ENCODE peak calls at places on chromosomes 7 and 10, in nine cellular contexts. One of them, this sample, is unnamed.

GRCh38 chr7:154339169-154339568 is 287.0 kb downstream of the DPP6 start:
- DNase-seq in activated naive CD4-positive, alpha-beta T cell treated with anti-CD3 and anti-CD28 coated beads for 36 hours: no peak
- DNase-seq in skeletal muscle cell: no peak
- DNase-seq in adipocyte: no peak
- DNase-seq in CD4-positive, CD25-positive, alpha-beta regulatory T cell: no peak
- DNase-seq in neuronal stem cell: no peak
- DNase-seq in mucosa of gallbladder: no peak
- DNase-seq in heart left ventricle: no peak
- DNase-seq in substantia nigra: peak; percentile 30
- DNase-seq in this sample: no peak

GRCh38 chr10:63901916-63902315 is 380.7 kb downstream of the REEP3 start:
- DNase-seq in activated naive CD4-positive, alpha-beta T cell treated with anti-CD3 and anti-CD28 coated beads for 36 hours: no peak
- DNase-seq in skeletal muscle cell: no peak
- DNase-seq in adipocyte: peak; percentile 59
- DNase-seq in CD4-positive, CD25-positive, alpha-beta regulatory T cell: no peak
- DNase-seq in neuronal stem cell: no peak
- DNase-seq in mucosa of gallbladder: no peak
- DNase-seq in heart left ventricle: no peak
- DNase-seq in substantia nigra: no peak
- DNase-seq in this sample: no peak

GRCh38 chr10:97336446-97336845 is 1.9 kb upstream of the FRAT2 start:
- DNase-seq in activated naive CD4-positive, alpha-beta T cell treated with anti-CD3 and anti-CD28 coated beads for 36 hours: no peak
- DNase-seq in skeletal muscle cell: no peak
- DNase-seq in adipocyte: peak; percentile 6
- DNase-seq in CD4-positive, CD25-positive, alpha-beta regulatory T cell: no peak
- DNase-seq in neuronal stem cell: no peak
- DNase-seq in mucosa of gallbladder: no peak
- DNase-seq in heart left ventricle: no peak
- DNase-seq in substantia nigra: no peak
- DNase-seq in this sample: no peak

GRCh38 chr7:18529213-18529612 is 33.7 kb downstream of the HDAC9 start:
- DNase-seq in activated naive CD4-positive, alpha-beta T cell treated with anti-CD3 and anti-CD28 coated beads for 36 hours: no peak
- DNase-seq in skeletal muscle cell: no peak
- DNase-seq in adipocyte: no peak
- DNase-seq in CD4-positive, CD25-positive, alpha-beta regulatory T cell: no peak
- DNase-seq in neuronal stem cell: no peak
- DNase-seq in mucosa of gallbladder: no peak
- DNase-seq in heart left ventricle: no peak
- DNase-seq in substantia nigra: no peak
- DNase-seq in this sample: no peak

GRCh38 chr7:151755131-151755787 is 121.7 kb downstream of the PRKAG2 start:
- DNase-seq in activated naive CD4-positive, alpha-beta T cell treated with anti-CD3 and anti-CD28 coated beads for 36 hours: no peak
- DNase-seq in skeletal muscle cell: no peak
- DNase-seq in adipocyte: no peak
- DNase-seq in CD4-positive, CD25-positive, alpha-beta regulatory T cell: no peak
- DNase-seq in neuronal stem cell: no peak
- DNase-seq in mucosa of gallbladder: peak; percentile 48
- DNase-seq in heart left ventricle: no peak
- DNase-seq in substantia nigra: no peak
- DNase-seq in this sample: no peak

GRCh38 chr7:34973400-34973760 is 63.9 kb downstream of the DPY19L1 start:
- DNase-seq in activated naive CD4-positive, alpha-beta T cell treated with anti-CD3 and anti-CD28 coated beads for 36 hours: no peak
- DNase-seq in skeletal muscle cell: no peak
- DNase-seq in adipocyte: no peak
- DNase-seq in CD4-positive, CD25-positive, alpha-beta regulatory T cell: no peak
- DNase-seq in neuronal stem cell: no peak
- DNase-seq in mucosa of gallbladder: no peak
- DNase-seq in heart left ventricle: no peak
- DNase-seq in substantia nigra: no peak
- DNase-seq in this sample: no peak

GRCh38 chr10:84140036-84140379 is 699 bp downstream of the GHITM start:
- DNase-seq in activated naive CD4-positive, alpha-beta T cell treated with anti-CD3 and anti-CD28 coated beads for 36 hours: peak; percentile 35
- DNase-seq in skeletal muscle cell: no peak
- DNase-seq in adipocyte: peak; percentile 66
- DNase-seq in CD4-positive, CD25-positive, alpha-beta regulatory T cell: no peak
- DNase-seq in neuronal stem cell: no peak
- DNase-seq in mucosa of gallbladder: no peak
- DNase-seq in heart left ventricle: no peak
- DNase-seq in substantia nigra: no peak
- DNase-seq in this sample: peak; percentile 26

GRCh38 chr7:18866359-18867036 is 250.9 kb downstream of the TWIST1 start:
- DNase-seq in activated naive CD4-positive, alpha-beta T cell treated with anti-CD3 and anti-CD28 coated beads for 36 hours: no peak
- DNase-seq in skeletal muscle cell: peak; percentile 100
- DNase-seq in adipocyte: peak; percentile 99
- DNase-seq in CD4-positive, CD25-positive, alpha-beta regulatory T cell: no peak
- DNase-seq in neuronal stem cell: no peak
- DNase-seq in mucosa of gallbladder: peak; percentile 34
- DNase-seq in heart left ventricle: no peak
- DNase-seq in substantia nigra: no peak
- DNase-seq in this sample: peak; percentile 77

GRCh38 chr10:47164126-47164799 is 135.7 kb upstream of the GDF10 start:
- DNase-seq in activated naive CD4-positive, alpha-beta T cell treated with anti-CD3 and anti-CD28 coated beads for 36 hours: no peak
- DNase-seq in skeletal muscle cell: peak; percentile 21
- DNase-seq in adipocyte: peak; percentile 89
- DNase-seq in CD4-positive, CD25-positive, alpha-beta regulatory T cell: no peak
- DNase-seq in neuronal stem cell: no peak
- DNase-seq in mucosa of gallbladder: no peak
- DNase-seq in heart left ventricle: no peak
- DNase-seq in substantia nigra: no peak
- DNase-seq in this sample: no peak

GRCh38 chr10:78910886-78911285 is 157.9 kb upstream of the ZMIZ1 start:
- DNase-seq in activated naive CD4-positive, alpha-beta T cell treated with anti-CD3 and anti-CD28 coated beads for 36 hours: no peak
- DNase-seq in skeletal muscle cell: no peak
- DNase-seq in adipocyte: no peak
- DNase-seq in CD4-positive, CD25-positive, alpha-beta regulatory T cell: no peak
- DNase-seq in neuronal stem cell: no peak
- DNase-seq in mucosa of gallbladder: no peak
- DNase-seq in heart left ventricle: no peak
- DNase-seq in substantia nigra: no peak
- DNase-seq in this sample: no peak

GRCh38 chr7:107194051-107194450 is 25.2 kb downstream of the HBP1 start:
- DNase-seq in activated naive CD4-positive, alpha-beta T cell treated with anti-CD3 and anti-CD28 coated beads for 36 hours: no peak
- DNase-seq in skeletal muscle cell: no peak
- DNase-seq in adipocyte: peak; percentile 46
- DNase-seq in CD4-positive, CD25-positive, alpha-beta regulatory T cell: no peak
- DNase-seq in neuronal stem cell: no peak
- DNase-seq in mucosa of gallbladder: no peak
- DNase-seq in heart left ventricle: no peak
- DNase-seq in substantia nigra: no peak
- DNase-seq in this sample: no peak

GRCh38 chr7:36723951-36724664 is at the start of gene AOAH:
- DNase-seq in activated naive CD4-positive, alpha-beta T cell treated with anti-CD3 and anti-CD28 coated beads for 36 hours: peak; percentile 88
- DNase-seq in skeletal muscle cell: no peak
- DNase-seq in adipocyte: no peak
- DNase-seq in CD4-positive, CD25-positive, alpha-beta regulatory T cell: peak; percentile 24
- DNase-seq in neuronal stem cell: no peak
- DNase-seq in mucosa of gallbladder: peak; percentile 68
- DNase-seq in heart left ventricle: peak; percentile 80
- DNase-seq in substantia nigra: peak; percentile 37
- DNase-seq in this sample: peak; percentile 56

GRCh38 chr7:121795736-121796135 is 77.2 kb upstream of the PTPRZ1 start:
- DNase-seq in activated naive CD4-positive, alpha-beta T cell treated with anti-CD3 and anti-CD28 coated beads for 36 hours: no peak
- DNase-seq in skeletal muscle cell: no peak
- DNase-seq in adipocyte: no peak
- DNase-seq in CD4-positive, CD25-positive, alpha-beta regulatory T cell: no peak
- DNase-seq in neuronal stem cell: no peak
- DNase-seq in mucosa of gallbladder: no peak
- DNase-seq in heart left ventricle: no peak
- DNase-seq in substantia nigra: no peak
- DNase-seq in this sample: no peak

GRCh38 chr10:2262333-2262732 is 525.0 kb upstream of the ADARB2 start:
- DNase-seq in activated naive CD4-positive, alpha-beta T cell treated with anti-CD3 and anti-CD28 coated beads for 36 hours: no peak
- DNase-seq in skeletal muscle cell: no peak
- DNase-seq in adipocyte: no peak
- DNase-seq in CD4-positive, CD25-positive, alpha-beta regulatory T cell: no peak
- DNase-seq in neuronal stem cell: no peak
- DNase-seq in mucosa of gallbladder: no peak
- DNase-seq in heart left ventricle: no peak
- DNase-seq in substantia nigra: no peak
- DNase-seq in this sample: no peak

GRCh38 chr10:116888380-116889055 is 39.2 kb downstream of the ENO4 start:
- DNase-seq in activated naive CD4-positive, alpha-beta T cell treated with anti-CD3 and anti-CD28 coated beads for 36 hours: no peak
- DNase-seq in skeletal muscle cell: peak; percentile 42
- DNase-seq in adipocyte: peak; percentile 76
- DNase-seq in CD4-positive, CD25-positive, alpha-beta regulatory T cell: no peak
- DNase-seq in neuronal stem cell: no peak
- DNase-seq in mucosa of gallbladder: peak; percentile 66
- DNase-seq in heart left ventricle: no peak
- DNase-seq in substantia nigra: no peak
- DNase-seq in this sample: peak; percentile 55

GRCh38 chr7:91556956-91557650 is 292.9 kb downstream of the FZD1 start:
- DNase-seq in activated naive CD4-positive, alpha-beta T cell treated with anti-CD3 and anti-CD28 coated beads for 36 hours: no peak
- DNase-seq in skeletal muscle cell: no peak
- DNase-seq in adipocyte: no peak
- DNase-seq in CD4-positive, CD25-positive, alpha-beta regulatory T cell: no peak
- DNase-seq in neuronal stem cell: no peak
- DNase-seq in mucosa of gallbladder: no peak
- DNase-seq in heart left ventricle: no peak
- DNase-seq in substantia nigra: no peak
- DNase-seq in this sample: no peak

GRCh38 chr7:2830609-2831376 is 13.3 kb downstream of the GNA12 start:
- DNase-seq in activated naive CD4-positive, alpha-beta T cell treated with anti-CD3 and anti-CD28 coated beads for 36 hours: no peak
- DNase-seq in skeletal muscle cell: no peak
- DNase-seq in adipocyte: no peak
- DNase-seq in CD4-positive, CD25-positive, alpha-beta regulatory T cell: no peak
- DNase-seq in neuronal stem cell: no peak
- DNase-seq in mucosa of gallbladder: no peak
- DNase-seq in heart left ventricle: no peak
- DNase-seq in substantia nigra: no peak
- DNase-seq in this sample: no peak

GRCh38 chr10:102196893-102197292 is 29.2 kb upstream of the ELOVL3 start:
- DNase-seq in activated naive CD4-positive, alpha-beta T cell treated with anti-CD3 and anti-CD28 coated beads for 36 hours: peak; percentile 25
- DNase-seq in skeletal muscle cell: no peak
- DNase-seq in adipocyte: no peak
- DNase-seq in CD4-positive, CD25-positive, alpha-beta regulatory T cell: no peak
- DNase-seq in neuronal stem cell: no peak
- DNase-seq in mucosa of gallbladder: no peak
- DNase-seq in heart left ventricle: no peak
- DNase-seq in substantia nigra: no peak
- DNase-seq in this sample: no peak

GRCh38 chr10:124106241-124106905 is 13.0 kb upstream of the CHST15 start:
- DNase-seq in activated naive CD4-positive, alpha-beta T cell treated with anti-CD3 and anti-CD28 coated beads for 36 hours: no peak
- DNase-seq in skeletal muscle cell: peak; percentile 12
- DNase-seq in adipocyte: peak; percentile 75
- DNase-seq in CD4-positive, CD25-positive, alpha-beta regulatory T cell: no peak
- DNase-seq in neuronal stem cell: no peak
- DNase-seq in mucosa of gallbladder: peak; percentile 77
- DNase-seq in heart left ventricle: no peak
- DNase-seq in substantia nigra: peak; percentile 66
- DNase-seq in this sample: peak; percentile 68

GRCh38 chr10:13100349-13101294 is 659 bp downstream of the OPTN start:
- DNase-seq in activated naive CD4-positive, alpha-beta T cell treated with anti-CD3 and anti-CD28 coated beads for 36 hours: peak; percentile 40
- DNase-seq in skeletal muscle cell: no peak
- DNase-seq in adipocyte: peak; percentile 68
- DNase-seq in CD4-positive, CD25-positive, alpha-beta regulatory T cell: no peak
- DNase-seq in neuronal stem cell: peak; percentile 8
- DNase-seq in mucosa of gallbladder: no peak
- DNase-seq in heart left ventricle: peak; percentile 70
- DNase-seq in substantia nigra: peak; percentile 43
- DNase-seq in this sample: peak; percentile 31

GRCh38 chr7:108103566-108104298 is 26.4 kb downstream of the LAMB4 start:
- DNase-seq in activated naive CD4-positive, alpha-beta T cell treated with anti-CD3 and anti-CD28 coated beads for 36 hours: no peak
- DNase-seq in skeletal muscle cell: no peak
- DNase-seq in adipocyte: no peak
- DNase-seq in CD4-positive, CD25-positive, alpha-beta regulatory T cell: no peak
- DNase-seq in neuronal stem cell: no peak
- DNase-seq in mucosa of gallbladder: peak; percentile 27
- DNase-seq in heart left ventricle: no peak
- DNase-seq in substantia nigra: no peak
- DNase-seq in this sample: no peak

GRCh38 chr10:79293841-79294705 is 53.2 kb upstream of the PPIF start:
- DNase-seq in activated naive CD4-positive, alpha-beta T cell treated with anti-CD3 and anti-CD28 coated beads for 36 hours: no peak
- DNase-seq in skeletal muscle cell: no peak
- DNase-seq in adipocyte: peak; percentile 31
- DNase-seq in CD4-positive, CD25-positive, alpha-beta regulatory T cell: no peak
- DNase-seq in neuronal stem cell: no peak
- DNase-seq in mucosa of gallbladder: no peak
- DNase-seq in heart left ventricle: no peak
- DNase-seq in substantia nigra: no peak
- DNase-seq in this sample: no peak

GRCh38 chr10:19014034-19014433 is 34.6 kb upstream of the MALRD1 start:
- DNase-seq in activated naive CD4-positive, alpha-beta T cell treated with anti-CD3 and anti-CD28 coated beads for 36 hours: no peak
- DNase-seq in skeletal muscle cell: peak; percentile 91
- DNase-seq in adipocyte: no peak
- DNase-seq in CD4-positive, CD25-positive, alpha-beta regulatory T cell: no peak
- DNase-seq in neuronal stem cell: no peak
- DNase-seq in mucosa of gallbladder: no peak
- DNase-seq in heart left ventricle: no peak
- DNase-seq in substantia nigra: no peak
- DNase-seq in this sample: no peak

GRCh38 chr7:129493555-129493954 is 8.8 kb upstream of the SMKR1 start:
- DNase-seq in activated naive CD4-positive, alpha-beta T cell treated with anti-CD3 and anti-CD28 coated beads for 36 hours: no peak
- DNase-seq in skeletal muscle cell: no peak
- DNase-seq in adipocyte: peak; percentile 41
- DNase-seq in CD4-positive, CD25-positive, alpha-beta regulatory T cell: no peak
- DNase-seq in neuronal stem cell: no peak
- DNase-seq in mucosa of gallbladder: no peak
- DNase-seq in heart left ventricle: no peak
- DNase-seq in substantia nigra: no peak
- DNase-seq in this sample: no peak

GRCh38 chr10:75493464-75493863 is 62.0 kb downstream of the LRMDA start:
- DNase-seq in activated naive CD4-positive, alpha-beta T cell treated with anti-CD3 and anti-CD28 coated beads for 36 hours: no peak
- DNase-seq in skeletal muscle cell: no peak
- DNase-seq in adipocyte: no peak
- DNase-seq in CD4-positive, CD25-positive, alpha-beta regulatory T cell: no peak
- DNase-seq in neuronal stem cell: no peak
- DNase-seq in mucosa of gallbladder: no peak
- DNase-seq in heart left ventricle: no peak
- DNase-seq in substantia nigra: no peak
- DNase-seq in this sample: no peak

GRCh38 chr7:30510124-30511074 is 5.8 kb upstream of the GGCT start:
- DNase-seq in activated naive CD4-positive, alpha-beta T cell treated with anti-CD3 and anti-CD28 coated beads for 36 hours: peak; percentile 57
- DNase-seq in skeletal muscle cell: no peak
- DNase-seq in adipocyte: peak; percentile 65
- DNase-seq in CD4-positive, CD25-positive, alpha-beta regulatory T cell: no peak
- DNase-seq in neuronal stem cell: no peak
- DNase-seq in mucosa of gallbladder: no peak
- DNase-seq in heart left ventricle: no peak
- DNase-seq in substantia nigra: no peak
- DNase-seq in this sample: no peak

GRCh38 chr10:24269476-24269875 is 60.5 kb downstream of the KIAA1217 start:
- DNase-seq in activated naive CD4-positive, alpha-beta T cell treated with anti-CD3 and anti-CD28 coated beads for 36 hours: no peak
- DNase-seq in skeletal muscle cell: no peak
- DNase-seq in adipocyte: no peak
- DNase-seq in CD4-positive, CD25-positive, alpha-beta regulatory T cell: no peak
- DNase-seq in neuronal stem cell: no peak
- DNase-seq in mucosa of gallbladder: no peak
- DNase-seq in heart left ventricle: no peak
- DNase-seq in substantia nigra: no peak
- DNase-seq in this sample: no peak

GRCh38 chr7:19080076-19080475 is 37.4 kb downstream of the TWIST1 start:
- DNase-seq in activated naive CD4-positive, alpha-beta T cell treated with anti-CD3 and anti-CD28 coated beads for 36 hours: no peak
- DNase-seq in skeletal muscle cell: no peak
- DNase-seq in adipocyte: no peak
- DNase-seq in CD4-positive, CD25-positive, alpha-beta regulatory T cell: no peak
- DNase-seq in neuronal stem cell: no peak
- DNase-seq in mucosa of gallbladder: no peak
- DNase-seq in heart left ventricle: no peak
- DNase-seq in substantia nigra: no peak
- DNase-seq in this sample: no peak